ENCODE peak calls at places on chromosomes 11 and 22, in five cellular contexts. A, H, G, V and F are unnamed samples. For H3K4me1, the result is how much of the 10 kb centered on the place peaks cover.

GRCh38 chr11:68658097-68658496 is 26.2 kb upstream of the GAL start:
- DNase-seq in A (no peak), H (no peak), V (no peak), G (no peak), F (no peak)

GRCh38 chr11:59263225-59263894 is 50.6 kb upstream of the MPEG1 start:
- DNase-seq in V (no peak), H (peak), G (peak), A (no peak), F (peak)

GRCh38 chr22:40534379-40535188 is 101.9 kb downstream of the MRTFA start:
- DNase-seq in G (no peak), A (no peak), V (no peak), H (peak), F (peak)

GRCh38 chr11:122743949-122744876 is 88.7 kb downstream of the UBASH3B start:
- DNase-seq in H (no peak), A (no peak), V (peak), G (no peak), F (no peak)

GRCh38 chr11:92556435-92556834 is 331.8 kb downstream of the FAT3 start:
- DNase-seq in G (no peak), A (no peak), V (no peak), H (peak), F (peak)

GRCh38 chr11:35337136-35337918 is 82.0 kb downstream of the SLC1A2 start:
- DNase-seq in V (no peak), H (peak), G (no peak), A (no peak), F (no peak)

GRCh38 chr11:72885853-72886252 is 71.6 kb downstream of the ATG16L2 start:
- DNase-seq in V (no peak), H (no peak), A (no peak), G (no peak), F (no peak)

GRCh38 chr11:48341466-48341865 is 16.7 kb downstream of the OR4C3 start:
- DNase-seq in H (no peak), G (no peak), V (no peak), A (no peak), F (no peak)

GRCh38 chr11:78109011-78109685 is 29.5 kb upstream of the NDUFC2 start:
- DNase-seq in H (no peak), V (no peak), G (no peak), A (no peak), F (no peak)

GRCh38 chr11:134142536-134142935 is 73.7 kb downstream of the JAM3 start:
- DNase-seq in V (no peak), H (no peak), A (no peak), G (no peak), F (no peak)

GRCh38 chr11:60944504-60945294 is 7.3 kb downstream of the SLC15A3 start:
- DNase-seq in G (no peak), H (peak), V (no peak), A (no peak), F (no peak)

GRCh38 chr11:116166788-116167465 is 605.9 kb downstream of the BUD13 start:
- DNase-seq in V (no peak), H (no peak), G (no peak), A (no peak), F (no peak)

GRCh38 chr11:19725379-19726079 is 12.9 kb downstream of the NAV2 start:
- DNase-seq in A (no peak), V (no peak), H (peak), G (peak), F (no peak)

GRCh38 chr22:22425366-22425765 is 83.2 kb downstream of the ZNF280B start:
- DNase-seq in A (no peak), G (no peak), V (no peak), H (no peak), F (no peak)

GRCh38 chr11:36365937-36366336 is 69.8 kb downstream of the PRR5L start:
- DNase-seq in V (no peak), G (no peak), A (no peak), H (no peak), F (no peak)

GRCh38 chr11:16912607-16913006 is 101.6 kb downstream of the PLEKHA7 start:
- DNase-seq in H (peak), A (no peak), G (peak), V (no peak), F (no peak)

GRCh38 chr11:44596541-44597276 is 31.2 kb downstream of the CD82 start:
- DNase-seq in A (no peak), V (peak), G (no peak), H (no peak), F (no peak)

GRCh38 chr22:48740731-48741405 is 1086.8 kb downstream of the BRD1 start:
- DNase-seq in V (no peak), A (no peak), H (no peak), G (no peak), F (no peak)

GRCh38 chr11:126992065-126992803 is 8.3 kb downstream of the KIRREL3 start:
- DNase-seq in V (no peak), G (no peak), H (no peak), A (no peak), F (no peak)

GRCh38 chr11:36186340-36186739 is 102.9 kb downstream of the COMMD9 start:
- DNase-seq in V (no peak), G (no peak), A (no peak), H (no peak), F (no peak)

GRCh38 chr22:45534339-45535192 is 31.9 kb downstream of the FBLN1 start:
- DNase-seq in H (no peak), V (no peak), G (no peak), A (no peak), F (no peak)

DNA sequence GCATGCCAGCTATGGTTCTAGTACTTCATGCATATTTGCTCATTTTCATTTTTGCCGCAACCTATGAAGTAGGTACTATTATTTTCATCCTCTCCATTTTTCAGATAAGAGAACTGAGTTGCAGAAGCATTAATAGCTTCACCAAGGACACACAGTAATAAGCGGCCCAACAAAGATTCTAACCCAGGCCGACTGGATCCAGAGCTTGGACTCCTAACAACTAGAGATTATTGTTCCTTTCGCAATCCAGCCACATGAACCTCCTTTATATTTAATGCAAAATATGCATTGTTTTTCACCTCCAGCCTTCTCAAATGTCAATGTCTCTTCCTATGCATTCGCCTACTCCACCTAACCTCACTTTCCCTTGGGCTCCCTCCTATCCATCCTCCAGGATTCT is 148.3 kb downstream of the CCDC34 start:
- DNase-seq in G (no peak), V (no peak), A (no peak), H (no peak), F (no peak)
- H3K4me1 ChIP-seq in G (under half), V (under half), A (under half), H (under half), F (under half)

DNA sequence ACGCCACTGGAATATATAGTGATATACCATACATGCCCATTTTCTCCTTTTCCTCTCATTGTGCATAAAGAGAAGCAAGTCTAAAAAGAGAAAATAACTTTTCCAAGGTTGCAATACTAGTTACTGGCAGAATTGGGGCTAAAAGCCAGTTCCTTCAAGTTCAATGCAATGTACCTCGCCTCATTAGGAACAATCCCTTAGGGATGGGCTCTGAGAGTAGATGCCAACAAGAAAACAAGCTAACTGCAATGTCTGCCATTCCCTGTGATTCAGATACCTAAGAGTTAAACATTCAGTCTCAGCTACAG is 114.3 kb downstream of the RBFOX2 start:
- DNase-seq in A (no peak), V (no peak), G (no peak), H (no peak), F (no peak)
- H3K4me1 ChIP-seq in A (half or more), V (under half), G (under half), H (under half), F (under half)

DNA sequence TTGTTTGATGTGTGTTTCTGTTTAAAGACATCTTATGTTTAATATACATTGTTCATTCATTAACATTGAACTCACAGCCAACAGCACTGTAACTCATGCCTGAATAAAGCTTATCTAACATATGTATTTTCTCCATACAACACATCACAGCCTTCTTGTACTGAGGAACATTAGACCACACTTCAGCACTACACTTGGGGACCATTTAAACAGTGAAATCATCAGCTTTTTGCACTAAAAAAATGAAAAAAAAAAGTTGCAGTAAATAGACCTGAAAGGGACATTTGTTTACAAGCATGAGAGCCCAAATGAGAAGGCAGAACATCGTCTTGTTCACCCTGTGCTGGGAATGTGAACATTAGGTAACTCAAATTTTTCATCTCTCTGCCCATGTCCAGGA is 15.3 kb upstream of the TPP1 start:
- DNase-seq in H (no peak), A (no peak), G (no peak), V (no peak), F (no peak)
- H3K4me1 ChIP-seq in H (under half), A (half or more), G (under half), V (under half), F (under half)

GRCh38 chr22:25374871-25375270 is 155.4 kb downstream of the CRYBB2 start:
- DNase-seq in G (no peak), H (no peak), A (no peak), V (no peak), F (no peak)
- H3K4me1 ChIP-seq in G (under half), H (under half), A (under half), V (under half), F (under half)